ENCODE peak calls at places on chromosome 1, in six cellular contexts. X, U, E, H, I and B are unnamed samples.

GRCh38 chr1:154434346-154435075 is 29.4 kb downstream of the IL6R start:
- DNase-seq in I (no peak), X (no peak), H (no peak), E (peak; percentile 86), U (no peak), B (no peak)

GRCh38 chr1:107691542-107691941 is 273.4 kb downstream of the VAV3 start:
- DNase-seq in X (no peak), I (no peak), U (no peak), E (no peak), H (no peak), B (no peak)

GRCh38 chr1:20849100-20849499 is 62.0 kb upstream of the HP1BP3 start:
- DNase-seq in I (no peak), E (no peak), X (no peak), H (no peak), U (no peak), B (no peak)

GRCh38 chr1:175072131-175072941 is 4.7 kb downstream of the TNN start:
- DNase-seq in H (peak; percentile 74), I (no peak), X (no peak), U (peak; percentile 9), E (no peak), B (no peak)

GRCh38 chr1:215932558-215932957 is 365.5 kb downstream of the KCTD3 start:
- DNase-seq in E (no peak), I (no peak), U (no peak), H (no peak), X (no peak), B (no peak)

GRCh38 chr1:86991549-86992186 is 77.2 kb downstream of the HS2ST1 start:
- DNase-seq in E (no peak), H (no peak), I (no peak), X (no peak), U (peak; percentile 59), B (peak; percentile 13)

GRCh38 chr1:30732277-30732996 is 9.1 kb upstream of the MATN1 start:
- DNase-seq in X (no peak), I (no peak), H (peak; percentile 18), U (peak; percentile 25), E (no peak), B (no peak)

GRCh38 chr1:59505596-59506028 is 208.7 kb downstream of the FGGY start:
- DNase-seq in X (no peak), E (no peak), H (no peak), U (peak; percentile 17), I (no peak), B (no peak)

GRCh38 chr1:902802-903201 is 20.9 kb upstream of the SAMD11 start:
- DNase-seq in U (peak; percentile 1), I (no peak), X (no peak), H (no peak), E (peak; percentile 14), B (no peak)

GRCh38 chr1:100009458-100009857 is 39.7 kb downstream of the SLC35A3 start:
- DNase-seq in U (no peak), E (no peak), I (no peak), X (no peak), H (peak; percentile 71), B (no peak)

GRCh38 chr1:245690153-245690552 is 535.4 kb downstream of the KIF26B start:
- DNase-seq in I (no peak), E (no peak), X (no peak), H (peak; percentile 9), U (no peak), B (no peak)

GRCh38 chr1:225816643-225817538 is 7.0 kb downstream of the EPHX1 start:
- DNase-seq in I (no peak), E (peak; percentile 54), U (no peak), H (peak; percentile 7), X (no peak), B (no peak)

GRCh38 chr1:29152046-29152805 is 28.5 kb upstream of the TMEM200B start:
- DNase-seq in U (no peak), H (no peak), X (no peak), I (no peak), E (no peak), B (no peak)

GRCh38 chr1:21933397-21934248 is 3.5 kb downstream of the HSPG2 start:
- DNase-seq in X (no peak), E (peak; percentile 88), U (no peak), I (no peak), H (no peak), B (no peak)

GRCh38 chr1:194288284-194288683 is 1101.9 kb upstream of the B3GALT2 start:
- DNase-seq in X (no peak), U (no peak), H (no peak), I (no peak), E (no peak), B (no peak)

GRCh38 chr1:192175971-192176370 is 17.7 kb downstream of the RGS18 start:
- DNase-seq in U (no peak), H (no peak), I (no peak), X (no peak), E (no peak), B (no peak)

GRCh38 chr1:58815069-58815679 is 31.3 kb upstream of the JUN start:
- DNase-seq in X (peak; percentile 38), U (peak; percentile 52), H (peak; percentile 97), E (peak; percentile 92), I (no peak), B (peak; percentile 66)

GRCh38 chr1:115706774-115707425 is 61.6 kb downstream of the CASQ2 start:
- DNase-seq in U (peak; percentile 83), H (peak; percentile 63), E (no peak), I (no peak), X (no peak), B (no peak)

GRCh38 chr1:13469343-13469742 is 44.5 kb downstream of the LRRC38 start:
- DNase-seq in E (no peak), I (no peak), U (peak; percentile 43), X (no peak), H (no peak), B (no peak)

GRCh38 chr1:84103197-84103992 is 40.7 kb upstream of the PRKACB start:
- DNase-seq in H (peak; percentile 93), X (no peak), U (peak; percentile 46), E (peak; percentile 30), I (no peak), B (no peak)

GRCh38 chr1:22612657-22613056 is 23.8 kb upstream of the C1QA start:
- DNase-seq in H (no peak), X (no peak), E (no peak), I (no peak), U (no peak), B (no peak)

GRCh38 chr1:13892671-13893325 is 192.8 kb downstream of the PRDM2 start:
- DNase-seq in H (no peak), E (no peak), I (no peak), X (no peak), U (peak; percentile 58), B (no peak)

GRCh38 chr1:115400891-115401290 is 62.8 kb upstream of the NGF start:
- DNase-seq in E (no peak), X (no peak), I (no peak), U (no peak), H (no peak), B (peak; percentile 2)